ENCODE peak calls at places on chromosomes 16 and 17, in ten cellular contexts. P, G, T, K, D, R, F, U, H and O are unnamed samples.

GRCh38 chr16:30896203-30896889 is at the start of gene CTF1:
- DNase-seq in T (peak; percentile 64), H (peak; percentile 79), D (no peak), P (no peak), G (peak; percentile 76), F (peak; percentile 38), U (no peak), R (peak; percentile 88), K (peak; percentile 95), O (peak; percentile 72)

GRCh38 chr16:9946022-9946720 is 236.1 kb downstream of the GRIN2A start:
- DNase-seq in F (no peak), R (no peak), T (no peak), K (no peak), G (no peak), U (no peak), P (no peak), D (no peak), H (no peak), O (no peak)

GRCh38 chr17:77783991-77784820 is 174.3 kb upstream of the TNRC6C start:
- DNase-seq in R (no peak), G (no peak), T (no peak), P (peak; percentile 78), D (peak; percentile 71), F (no peak), K (no peak), U (peak; percentile 76), H (no peak), O (no peak)

GRCh38 chr16:87484487-87485331 is 8.1 kb downstream of the ZCCHC14 start:
- DNase-seq in K (no peak), G (no peak), H (no peak), P (no peak), D (no peak), T (no peak), U (no peak), R (no peak), F (no peak), O (no peak)

GRCh38 chr17:40301315-40301714 is 7.7 kb upstream of the RARA start:
- DNase-seq in K (peak; percentile 94), D (no peak), U (no peak), G (no peak), F (no peak), T (peak; percentile 37), H (no peak), P (no peak), R (no peak), O (no peak)

GRCh38 chr17:29070308-29070707 is 27.4 kb downstream of the PIPOX start:
- DNase-seq in R (no peak), G (no peak), H (no peak), P (no peak), F (no peak), T (no peak), D (no peak), U (no peak), K (no peak), O (no peak)

GRCh38 chr17:57475786-57476185 is 219.5 kb downstream of the MSI2 start:
- DNase-seq in H (no peak), K (no peak), U (no peak), T (no peak), G (no peak), D (no peak), R (no peak), F (no peak), P (no peak), O (no peak)

GRCh38 chr17:41540921-41541625 is 13.0 kb upstream of the KRT19 start:
- DNase-seq in R (no peak), K (peak; percentile 25), D (no peak), T (no peak), P (no peak), F (no peak), G (no peak), H (no peak), U (no peak), O (no peak)

GRCh38 chr17:82819015-82819414 is 20.8 kb downstream of the ZNF750 start:
- DNase-seq in R (no peak), K (no peak), P (no peak), F (no peak), D (no peak), U (no peak), G (no peak), H (no peak), T (no peak), O (no peak)

GRCh38 chr17:27473748-27474609 is 17.7 kb downstream of the KSR1 start:
- DNase-seq in K (peak; percentile 72), F (no peak), G (no peak), R (no peak), T (no peak), D (peak; percentile 83), H (peak; percentile 57), U (peak; percentile 83), P (peak; percentile 83), O (no peak)

GRCh38 chr17:42163113-42163512 is 8.3 kb upstream of the RAB5C start:
- DNase-seq in R (no peak), U (peak; percentile 73), G (peak; percentile 36), F (no peak), P (peak; percentile 30), H (no peak), T (no peak), K (peak; percentile 37), D (peak; percentile 78), O (no peak)

GRCh38 chr16:67415872-67416793 is at the start of gene ZDHHC1:
- DNase-seq in U (peak; percentile 84), T (peak; percentile 28), H (peak; percentile 61), G (peak; percentile 82), P (peak; percentile 43), D (peak; percentile 80), F (peak; percentile 73), K (peak; percentile 63), R (peak; percentile 67), O (peak; percentile 39)

GRCh38 chr17:50534222-50534978 is 1.9 kb downstream of the EPN3 start:
- DNase-seq in T (no peak), P (no peak), K (peak; percentile 91), R (no peak), G (no peak), F (no peak), U (no peak), D (peak; percentile 47), H (no peak), O (peak; percentile 75)

GRCh38 chr17:28878981-28879380 is 18.6 kb downstream of the FLOT2 start:
- DNase-seq in U (no peak), F (no peak), T (peak; percentile 45), P (no peak), R (peak; percentile 64), D (no peak), G (peak; percentile 38), H (no peak), K (peak; percentile 91), O (peak; percentile 81)

GRCh38 chr16:69397821-69398521 is 12.2 kb upstream of the TERF2 start:
- DNase-seq in P (no peak), R (peak; percentile 87), H (no peak), T (peak; percentile 89), G (peak; percentile 32), F (no peak), K (peak; percentile 60), D (no peak), U (peak; percentile 54), O (no peak)

GRCh38 chr17:82252511-82253178 is 20.9 kb downstream of the CSNK1D start:
- DNase-seq in F (no peak), T (no peak), D (no peak), R (no peak), H (no peak), K (no peak), G (no peak), U (no peak), P (no peak), O (no peak)

GRCh38 chr16:56609463-56609921 is 1.1 kb downstream of the MT2A start:
- DNase-seq in K (peak; percentile 58), H (peak; percentile 83), P (peak; percentile 83), U (peak; percentile 79), T (peak; percentile 69), R (peak; percentile 93), D (peak; percentile 80), G (no peak), F (no peak), O (peak; percentile 52)